ENCODE peak calls at places on chromosomes 3 and 15, in six cellular contexts. D, A, Y, H, P and Q are unnamed samples.

GRCh38 chr3:114848087-114848486 is 299.0 kb downstream of the ZBTB20 start:
- DNase-seq in D (no peak), A (no peak), Y (no peak), H (no peak), P (no peak), Q (no peak)

GRCh38 chr3:150972379-150972985 is at the start of gene CLRN1:
- DNase-seq in D (no peak), A (no peak), Y (peak; percentile 6), H (no peak), P (no peak), Q (no peak)

GRCh38 chr15:63380151-63380827 is 1.4 kb downstream of the CA12 start:
- DNase-seq in D (peak; percentile 32), A (no peak), Y (no peak), H (no peak), P (no peak), Q (peak; percentile 83)

GRCh38 chr3:23779841-23780240 is 25.9 kb upstream of the UBE2E1 start:
- DNase-seq in D (no peak), A (no peak), Y (no peak), H (no peak), P (no peak), Q (no peak)

GRCh38 chr15:32802296-32802936 is 84.6 kb downstream of the GREM1 start:
- DNase-seq in D (peak; percentile 93), A (no peak), Y (peak; percentile 93), H (no peak), P (no peak), Q (no peak)

GRCh38 chr15:66899555-66900350 is 165.6 kb upstream of the SMAD3 start:
- DNase-seq in D (no peak), A (no peak), Y (no peak), H (no peak), P (no peak), Q (no peak)

GRCh38 chr3:79866162-79866561 is 98.4 kb upstream of the ROBO1 start:
- DNase-seq in D (no peak), A (no peak), Y (no peak), H (no peak), P (no peak), Q (no peak)

GRCh38 chr15:72197460-72198409 is at the start of gene GRAMD2A:
- DNase-seq in D (no peak), A (peak; percentile 53), Y (peak; percentile 51), H (peak; percentile 43), P (no peak), Q (peak; percentile 91)

GRCh38 chr3:190339130-190339529 is 16.9 kb upstream of the CLDN1 start:
- DNase-seq in D (peak; percentile 37), A (no peak), Y (peak; percentile 35), H (no peak), P (no peak), Q (no peak)

GRCh38 chr3:129485681-129486056 is 42.8 kb upstream of the RHO start:
- DNase-seq in D (peak; percentile 99), A (peak; percentile 81), Y (peak; percentile 99), H (peak; percentile 52), P (no peak), Q (no peak)

GRCh38 chr3:184133840-184134745 is 1.1 kb upstream of the EIF2B5 start:
- DNase-seq in D (peak; percentile 78), A (peak; percentile 90), Y (peak; percentile 89), H (peak; percentile 84), P (no peak), Q (peak; percentile 79)

GRCh38 chr3:7322957-7323679 is 462.2 kb downstream of the GRM7 start:
- DNase-seq in D (no peak), A (no peak), Y (peak; percentile 22), H (no peak), P (no peak), Q (peak; percentile 15)

GRCh38 chr15:57550640-57551039 is 41.1 kb upstream of the MYZAP start:
- DNase-seq in D (no peak), A (peak; percentile 73), Y (no peak), H (peak; percentile 96), P (no peak), Q (no peak)

GRCh38 chr3:123064506-123064905 is 2.3 kb upstream of the PDIA5 start:
- DNase-seq in D (no peak), A (no peak), Y (no peak), H (no peak), P (no peak), Q (no peak)

GRCh38 chr3:40196966-40197365 is 112.5 kb upstream of the EIF1B start:
- DNase-seq in D (no peak), A (no peak), Y (no peak), H (no peak), P (no peak), Q (no peak)

GRCh38 chr15:78396976-78397375 is 41.0 kb upstream of the IREB2 start:
- DNase-seq in D (peak; percentile 71), A (peak; percentile 47), Y (peak; percentile 63), H (peak; percentile 94), P (no peak), Q (no peak)

GRCh38 chr3:43659250-43659880 is 31.4 kb upstream of the ABHD5 start:
- DNase-seq in D (no peak), A (no peak), Y (no peak), H (no peak), P (no peak), Q (no peak)

GRCh38 chr15:52144656-52145055 is 32.1 kb upstream of the BCL2L10 start:
- DNase-seq in D (peak; percentile 16), A (no peak), Y (peak; percentile 57), H (no peak), P (no peak), Q (no peak)

GRCh38 chr3:43349759-43350158 is 63.4 kb downstream of the SNRK start:
- DNase-seq in D (no peak), A (no peak), Y (no peak), H (no peak), P (no peak), Q (peak; percentile 47)

GRCh38 chr3:78406396-78406795 is 1361.4 kb downstream of the ROBO1 start:
- DNase-seq in D (no peak), A (no peak), Y (no peak), H (no peak), P (no peak), Q (no peak)

GRCh38 chr3:98589331-98589870 is 4.0 kb downstream of the CPOX start:
- DNase-seq in D (peak; percentile 61), A (no peak), Y (peak; percentile 33), H (no peak), P (no peak), Q (no peak)

GRCh38 chr3:125433091-125433534 is 58.0 kb upstream of the ZNF148 start:
- DNase-seq in D (no peak), A (no peak), Y (no peak), H (no peak), P (no peak), Q (no peak)

GRCh38 chr15:78768531-78769408 is 42.5 kb downstream of the ADAMTS7 start:
- DNase-seq in D (no peak), A (peak; percentile 24), Y (no peak), H (no peak), P (no peak), Q (no peak)

GRCh38 chr15:79028411-79028964 is 62.1 kb downstream of the RASGRF1 start:
- DNase-seq in D (peak; percentile 32), A (no peak), Y (peak; percentile 56), H (no peak), P (no peak), Q (peak; percentile 79)

GRCh38 chr3:72492240-72492639 is 356.0 kb downstream of the SHQ1 start:
- DNase-seq in D (peak; percentile 97), A (peak; percentile 83), Y (peak; percentile 96), H (no peak), P (no peak), Q (no peak)

GRCh38 chr3:197468866-197469382 is 86.8 kb downstream of the BDH1 start:
- DNase-seq in D (peak; percentile 43), A (no peak), Y (peak; percentile 62), H (peak; percentile 33), P (no peak), Q (no peak)